ENCODE peak calls at places on chromosomes 7 and 10, in four cellular contexts. One of them, this sample, is unnamed.

GRCh38 chr7:105439174-105439893 is 50.6 kb upstream of the SRPK2 start:
- DNase-seq in activated T-cell treated with anti-CD3 and anti-CD28 coated beads, Interleukin-2, amount 50 U/mL, for 72 hours: no peak
- DNase-seq in NCI-H1930: no peak
- DNase-seq in kidney: no peak
- DNase-seq in this sample: no peak

GRCh38 chr7:130649004-130649790 is 19.4 kb downstream of the COPG2 start:
- DNase-seq in activated T-cell treated with anti-CD3 and anti-CD28 coated beads, Interleukin-2, amount 50 U/mL, for 72 hours: peak
- DNase-seq in kidney: no peak
- DNase-seq in NCI-H1930: no peak
- DNase-seq in this sample: peak

GRCh38 chr10:59108886-59109288 is 67.6 kb upstream of the PHYHIPL start:
- DNase-seq in NCI-H1930: peak
- DNase-seq in kidney: no peak
- DNase-seq in activated T-cell treated with anti-CD3 and anti-CD28 coated beads, Interleukin-2, amount 50 U/mL, for 72 hours: no peak
- DNase-seq in this sample: no peak

GRCh38 chr10:89575037-89575436 is 39.6 kb upstream of the SLC16A12 start:
- DNase-seq in activated T-cell treated with anti-CD3 and anti-CD28 coated beads, Interleukin-2, amount 50 U/mL, for 72 hours: no peak
- DNase-seq in kidney: no peak
- DNase-seq in NCI-H1930: no peak
- DNase-seq in this sample: no peak

GRCh38 chr7:27873981-27874957 is 134.3 kb downstream of the TAX1BP1 start:
- DNase-seq in activated T-cell treated with anti-CD3 and anti-CD28 coated beads, Interleukin-2, amount 50 U/mL, for 72 hours: no peak
- DNase-seq in NCI-H1930: no peak
- DNase-seq in kidney: peak
- DNase-seq in this sample: no peak

GRCh38 chr10:130762481-130762880 is 549.0 kb downstream of the TCERG1L start:
- DNase-seq in kidney: peak
- DNase-seq in activated T-cell treated with anti-CD3 and anti-CD28 coated beads, Interleukin-2, amount 50 U/mL, for 72 hours: no peak
- DNase-seq in NCI-H1930: no peak
- DNase-seq in this sample: no peak

GRCh38 chr10:112835933-112836564 is 114.0 kb upstream of the TCF7L2 start:
- DNase-seq in activated T-cell treated with anti-CD3 and anti-CD28 coated beads, Interleukin-2, amount 50 U/mL, for 72 hours: no peak
- DNase-seq in kidney: peak
- DNase-seq in NCI-H1930: no peak
- DNase-seq in this sample: no peak

GRCh38 chr7:1943326-1943725 is 273.2 kb downstream of the ELFN1 start:
- DNase-seq in kidney: peak
- DNase-seq in NCI-H1930: no peak
- DNase-seq in activated T-cell treated with anti-CD3 and anti-CD28 coated beads, Interleukin-2, amount 50 U/mL, for 72 hours: no peak
- DNase-seq in this sample: no peak

GRCh38 chr10:103995134-103995533 is 28.2 kb downstream of the SLK start:
- DNase-seq in activated T-cell treated with anti-CD3 and anti-CD28 coated beads, Interleukin-2, amount 50 U/mL, for 72 hours: no peak
- DNase-seq in kidney: no peak
- DNase-seq in NCI-H1930: no peak
- DNase-seq in this sample: no peak

GRCh38 chr10:82377608-82378007 is 502.6 kb downstream of the NRG3 start:
- DNase-seq in kidney: no peak
- DNase-seq in activated T-cell treated with anti-CD3 and anti-CD28 coated beads, Interleukin-2, amount 50 U/mL, for 72 hours: no peak
- DNase-seq in NCI-H1930: no peak
- DNase-seq in this sample: no peak

GRCh38 chr10:76082956-76083355 is 651.5 kb downstream of the LRMDA start:
- DNase-seq in activated T-cell treated with anti-CD3 and anti-CD28 coated beads, Interleukin-2, amount 50 U/mL, for 72 hours: no peak
- DNase-seq in NCI-H1930: no peak
- DNase-seq in kidney: no peak
- DNase-seq in this sample: no peak

GRCh38 chr10:73597346-73597745 is 6.2 kb upstream of the USP54 start:
- DNase-seq in kidney: no peak
- DNase-seq in NCI-H1930: no peak
- DNase-seq in activated T-cell treated with anti-CD3 and anti-CD28 coated beads, Interleukin-2, amount 50 U/mL, for 72 hours: no peak
- DNase-seq in this sample: no peak

GRCh38 chr10:4662576-4663161 is 163.3 kb upstream of the AKR1E2 start:
- DNase-seq in NCI-H1930: no peak
- DNase-seq in kidney: no peak
- DNase-seq in activated T-cell treated with anti-CD3 and anti-CD28 coated beads, Interleukin-2, amount 50 U/mL, for 72 hours: no peak
- DNase-seq in this sample: no peak

GRCh38 chr7:80053098-80053497 is 81.5 kb upstream of the GNAI1 start:
- DNase-seq in NCI-H1930: no peak
- DNase-seq in activated T-cell treated with anti-CD3 and anti-CD28 coated beads, Interleukin-2, amount 50 U/mL, for 72 hours: no peak
- DNase-seq in kidney: no peak
- DNase-seq in this sample: no peak

GRCh38 chr10:97153276-97153850 is 32.4 kb downstream of the SLIT1 start:
- DNase-seq in NCI-H1930: no peak
- DNase-seq in kidney: peak
- DNase-seq in activated T-cell treated with anti-CD3 and anti-CD28 coated beads, Interleukin-2, amount 50 U/mL, for 72 hours: no peak
- DNase-seq in this sample: no peak

GRCh38 chr7:11236680-11237079 is 263.0 kb downstream of the PHF14 start:
- DNase-seq in kidney: no peak
- DNase-seq in NCI-H1930: peak
- DNase-seq in activated T-cell treated with anti-CD3 and anti-CD28 coated beads, Interleukin-2, amount 50 U/mL, for 72 hours: no peak
- DNase-seq in this sample: no peak

GRCh38 chr7:54072710-54073109 is 469.5 kb upstream of the VSTM2A start:
- DNase-seq in NCI-H1930: no peak
- DNase-seq in activated T-cell treated with anti-CD3 and anti-CD28 coated beads, Interleukin-2, amount 50 U/mL, for 72 hours: no peak
- DNase-seq in kidney: no peak
- DNase-seq in this sample: no peak

GRCh38 chr7:299169-299568 is 9.2 kb downstream of the FOXL3 start:
- DNase-seq in NCI-H1930: no peak
- DNase-seq in kidney: peak
- DNase-seq in activated T-cell treated with anti-CD3 and anti-CD28 coated beads, Interleukin-2, amount 50 U/mL, for 72 hours: no peak
- DNase-seq in this sample: no peak

GRCh38 chr7:132865766-132866531 is 215.9 kb downstream of the CHCHD3 start:
- DNase-seq in kidney: no peak
- DNase-seq in NCI-H1930: no peak
- DNase-seq in activated T-cell treated with anti-CD3 and anti-CD28 coated beads, Interleukin-2, amount 50 U/mL, for 72 hours: no peak
- DNase-seq in this sample: no peak

This sample was measured in activated naive CD8-positive, alpha-beta T cell treated with anti-CD3 and anti-CD28 coated beads, Interleukin-2, amount 50 U/mL, for 24 hours.